ENCODE peak calls at places on chromosomes 3 and 15, in six cellular contexts. G is thoracic aorta, N is IMR-90, E is fibroblast of lung, M is left ventricle myocardium inferior, S is ovary. W is an unnamed sample.

GRCh38 chr3:36944012-36944640 is 728 bp downstream of the TRANK1 start:
- DNase-seq in E (peak), M (peak), G (peak), N (peak), S (peak), W (peak)

GRCh38 chr15:57684491-57685184 is 21.9 kb upstream of the POLR2M start:
- DNase-seq in M (no peak), E (no peak), S (no peak), N (no peak), G (no peak), W (no peak)

GRCh38 chr3:73094951-73095350 is 33.5 kb downstream of the EBLN2 start:
- DNase-seq in N (no peak), G (no peak), S (no peak), M (peak), E (no peak), W (no peak)

GRCh38 chr15:57118013-57118799 is 199.8 kb downstream of the TCF12 start:
- DNase-seq in E (peak), G (no peak), M (no peak), S (no peak), N (peak), W (peak)

GRCh38 chr15:27463699-27464098 is 492.7 kb downstream of the GABRG3 start:
- DNase-seq in S (no peak), M (no peak), N (no peak), E (no peak), G (no peak), W (no peak)

GRCh38 chr15:43293402-43293801 is 26.7 kb upstream of the TGM5 start:
- DNase-seq in N (no peak), G (no peak), S (no peak), M (no peak), E (no peak), W (no peak)

GRCh38 chr15:41503669-41504010 is 10.0 kb downstream of the ITPKA start:
- DNase-seq in N (no peak), E (no peak), S (no peak), G (no peak), M (no peak), W (no peak)

GRCh38 chr15:41805711-41806110 is 22.2 kb upstream of the JMJD7 start:
- DNase-seq in S (no peak), N (no peak), G (no peak), M (no peak), E (no peak), W (no peak)

GRCh38 chr3:54557538-54558419 is 370.1 kb downstream of the LRTM1 start:
- DNase-seq in G (no peak), M (no peak), E (peak), S (no peak), N (no peak), W (no peak)

GRCh38 chr3:71652786-71653419 is 69.4 kb upstream of the FOXP1 start:
- DNase-seq in E (peak), M (no peak), N (peak), G (no peak), S (no peak), W (peak)

GRCh38 chr15:36940636-36941285 is 159.6 kb downstream of the MEIS2 start:
- DNase-seq in E (no peak), N (no peak), G (no peak), S (no peak), M (no peak), W (no peak)

GRCh38 chr3:71681224-71681668 is 44.0 kb downstream of the EIF4E3 start:
- DNase-seq in N (peak), G (no peak), M (peak), E (peak), S (peak), W (peak)

GRCh38 chr15:66893294-66893693 is 172.1 kb upstream of the SMAD3 start:
- DNase-seq in G (no peak), M (no peak), E (no peak), N (no peak), S (no peak), W (no peak)

GRCh38 chr3:49493901-49494300 is 23.8 kb downstream of the DAG1 start:
- DNase-seq in S (no peak), G (no peak), E (peak), M (no peak), N (peak), W (peak)

GRCh38 chr15:44782516-44782915 is 46.2 kb downstream of the TRIM69 start:
- DNase-seq in S (no peak), N (no peak), M (no peak), E (peak), G (no peak), W (no peak)

GRCh38 chr15:78682693-78683410 is 41.8 kb upstream of the CHRNB4 start:
- DNase-seq in S (no peak), E (no peak), G (no peak), M (no peak), N (no peak), W (no peak)

GRCh38 chr15:66472176-66472999 is 25.2 kb downstream of the SNAPC5 start:
- DNase-seq in M (no peak), E (peak), N (peak), G (no peak), S (no peak), W (peak)

GRCh38 chr3:139120336-139120971 is 75.8 kb upstream of the PRR23C start:
- DNase-seq in S (no peak), M (no peak), G (no peak), E (peak), N (peak), W (peak)

GRCh38 chr15:27767918-27768640 is 331.0 kb downstream of the OCA2 start:
- DNase-seq in N (no peak), S (no peak), E (no peak), M (no peak), G (no peak), W (no peak)

GRCh38 chr15:93428135-93428534 is 339.1 kb upstream of the RGMA start:
- DNase-seq in N (no peak), M (no peak), E (no peak), G (no peak), S (no peak), W (no peak)

GRCh38 chr3:15958692-15959433 is 161.1 kb upstream of the ANKRD28 start:
- DNase-seq in G (no peak), M (no peak), N (peak), S (no peak), E (peak), W (no peak)

GRCh38 chr3:15953841-15954240 is 156.1 kb upstream of the ANKRD28 start:
- DNase-seq in M (no peak), N (no peak), S (no peak), G (no peak), E (no peak), W (no peak)

GRCh38 chr3:15964605-15965061 is 166.9 kb upstream of the ANKRD28 start:
- DNase-seq in G (no peak), M (no peak), S (peak), N (peak), E (peak), W (peak)

GRCh38 chr3:15955968-15956367 is 158.2 kb upstream of the ANKRD28 start:
- DNase-seq in E (no peak), N (peak), S (no peak), G (no peak), M (no peak), W (peak)

DNA sequence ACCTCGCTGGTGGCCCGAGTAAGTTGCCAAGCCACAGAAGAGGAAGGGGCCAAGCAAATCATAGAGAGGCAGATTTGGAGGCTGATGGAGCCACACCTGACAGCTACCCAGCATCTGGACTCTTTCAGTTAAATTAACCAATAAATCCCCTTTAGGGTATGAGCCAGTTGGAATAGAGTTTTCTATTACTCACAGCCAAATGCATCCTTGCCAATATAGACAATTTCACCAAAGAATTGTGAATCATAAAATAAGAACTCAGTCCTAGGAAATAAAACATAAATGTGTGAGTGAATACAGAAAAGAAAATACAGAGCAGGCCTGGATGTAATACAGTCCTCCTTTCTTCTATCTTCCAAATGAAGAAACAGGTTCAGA is 161.6 kb upstream of the ANKRD28 start:
- DNase-seq in G (no peak), M (no peak), S (no peak), N (peak), E (peak), W (no peak)
- H3K4me3 ChIP-seq in G (no peak), M (no peak), S (no peak), N (no peak), E (no peak), W (no peak)

DNA sequence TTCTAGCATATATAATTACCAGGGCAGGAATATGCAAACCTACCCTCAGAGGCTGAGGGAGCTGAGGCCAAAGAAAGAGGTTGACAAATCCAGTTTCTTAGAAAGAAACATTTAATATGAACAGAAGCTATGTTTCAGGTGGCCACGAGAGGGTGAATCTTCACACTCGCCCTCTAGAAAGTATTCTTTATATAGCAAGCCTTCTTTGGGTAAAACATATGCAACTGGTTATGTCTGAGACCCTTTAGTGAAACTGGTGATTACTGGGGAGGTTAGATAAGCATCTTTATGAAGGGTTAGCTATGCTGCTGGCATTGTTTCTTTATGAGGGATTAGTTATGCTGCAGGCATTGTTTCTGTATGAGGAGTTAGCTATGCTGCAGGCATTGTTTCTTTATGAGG is 50.7 kb upstream of the GOLGA6L2 start:
- DNase-seq in M (no peak), N (no peak), G (no peak), E (no peak), S (no peak), W (no peak)
- TF ChIP-seq CTCF in M (peak), N (no peak), G (no peak), E (peak), S (no peak), W (peak)

DNA sequence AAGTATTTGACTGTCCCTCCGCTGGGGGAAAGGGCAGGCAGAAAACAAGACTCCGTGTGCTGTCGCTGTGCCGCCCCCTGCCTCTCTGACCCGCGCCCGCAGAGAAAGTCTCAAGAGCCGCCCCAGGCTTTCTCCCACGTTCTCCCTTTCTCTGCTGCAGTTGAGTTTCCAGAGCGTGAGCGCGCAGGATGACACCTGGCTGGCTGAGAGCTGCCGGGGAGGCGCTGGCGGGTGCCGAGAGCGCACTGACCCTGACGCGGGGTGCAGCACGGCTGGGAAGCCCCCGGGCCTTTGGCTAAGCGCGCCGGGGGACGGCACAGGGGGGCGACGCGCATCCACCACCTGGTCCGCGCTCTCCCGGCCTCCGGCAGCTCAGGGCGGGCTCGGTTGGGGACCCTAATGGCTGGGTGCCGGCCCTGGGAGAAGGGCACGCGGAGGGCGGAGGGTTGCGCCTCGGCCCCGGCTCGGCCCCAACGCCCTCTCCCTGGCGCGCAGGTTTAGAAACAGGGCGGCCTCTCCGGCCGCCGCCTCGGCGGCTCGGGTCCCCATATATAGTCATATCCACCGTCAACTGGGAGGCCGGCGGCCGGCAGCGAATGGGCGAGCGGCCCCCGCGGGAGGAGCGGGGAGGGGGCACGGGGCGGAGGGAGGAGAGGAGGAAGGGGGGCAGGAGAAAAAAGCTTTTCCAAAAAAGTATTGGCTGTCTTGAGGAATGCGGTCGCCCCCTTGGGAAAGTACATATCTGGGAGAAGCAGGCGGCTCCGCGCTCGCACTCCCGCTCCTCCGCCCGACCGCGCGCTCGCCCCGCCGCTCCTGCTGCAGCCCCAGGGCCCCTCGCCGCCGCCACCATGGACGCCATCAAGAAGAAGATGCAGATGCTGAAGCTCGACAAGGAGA is at the start of gene TPM1:
- DNase-seq in M (peak), E (peak), S (peak), G (peak), N (peak), W (peak)
- H3K4me3 ChIP-seq in M (peak), E (peak), S (peak), G (peak), N (peak), W (peak)

GRCh38 chr3:185070491-185071335 is 82.1 kb downstream of the C3orf70 start:
- DNase-seq in S (no peak), G (no peak), E (peak), M (no peak), N (peak), W (peak)
- TF ChIP-seq CTCF in S (no peak), G (peak), E (peak), M (peak), N (peak), W (peak)

DNA sequence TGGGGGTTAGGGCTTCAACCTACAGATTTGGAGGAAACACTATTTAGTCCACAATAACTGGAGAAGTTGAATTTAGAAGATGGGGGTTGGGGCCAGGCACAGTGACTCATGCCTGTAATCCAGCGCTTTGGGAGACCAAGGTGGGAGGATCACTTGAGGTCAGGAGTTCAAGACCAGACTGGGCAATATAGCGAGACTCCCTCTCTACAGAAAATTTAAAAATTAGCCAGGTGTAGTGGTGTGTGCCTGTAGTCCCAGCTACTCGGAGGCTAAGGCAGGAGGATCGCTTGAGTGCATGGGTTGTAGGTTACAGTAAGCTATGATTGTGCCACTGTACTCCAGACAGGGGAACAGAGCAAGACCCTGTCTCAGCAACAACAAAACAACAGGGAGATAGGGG is 5.0 kb upstream of the DYNLT2B start:
- DNase-seq in E (no peak), M (no peak), N (no peak), G (no peak), S (no peak), W (no peak)
- H3K4me3 ChIP-seq in E (no peak), M (no peak), N (no peak), G (no peak), S (no peak), W (no peak)

GRCh38 chr3:169060037-169060436 is 603.5 kb downstream of the MECOM start:
- DNase-seq in G (no peak), S (no peak), N (peak), M (no peak), E (no peak), W (peak)
- TF ChIP-seq CTCF in G (no peak), S (no peak), N (peak), M (no peak), E (no peak), W (peak)

GRCh38 chr15:101068961-101069734 is 150.0 kb downstream of the LRRK1 start:
- DNase-seq in S (peak), G (no peak), E (peak), N (peak), M (no peak), W (peak)

GRCh38 chr15:101066501-101067408 is 147.6 kb downstream of the LRRK1 start:
- DNase-seq in M (no peak), G (no peak), E (no peak), N (no peak), S (no peak), W (no peak)

GRCh38 chr15:101067660-101068522 is 148.7 kb downstream of the LRRK1 start:
- DNase-seq in M (no peak), S (no peak), G (no peak), E (no peak), N (peak), W (no peak)

GRCh38 chr15:101070024-101070423 is 150.9 kb downstream of the LRRK1 start:
- DNase-seq in S (no peak), G (no peak), E (no peak), M (no peak), N (no peak), W (no peak)

DNA sequence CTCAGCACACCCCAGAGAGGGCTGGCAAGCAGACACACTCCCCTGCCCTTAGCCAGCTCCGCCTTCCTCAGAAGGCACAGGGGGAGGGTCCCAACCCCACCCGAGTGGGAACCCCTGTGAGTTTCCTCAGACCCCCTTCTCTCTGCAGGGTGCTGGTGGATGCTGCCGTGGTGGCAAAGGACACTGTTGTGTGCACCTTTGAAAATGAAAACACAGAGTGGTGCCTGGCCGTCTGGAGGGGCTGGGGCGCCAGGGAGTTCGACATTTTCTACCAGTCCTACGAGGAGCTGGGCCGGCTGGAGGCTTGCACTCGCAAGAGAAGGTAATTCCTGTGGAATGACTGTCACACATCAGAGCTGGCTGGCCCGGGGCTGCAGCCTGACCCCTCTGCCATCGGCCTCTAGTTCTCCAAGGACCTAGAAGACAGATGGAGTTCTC is 149.4 kb downstream of the LRRK1 start:
- DNase-seq in S (no peak), N (peak), G (no peak), E (peak), M (no peak), W (no peak)
- H3K4me3 ChIP-seq in S (no peak), N (no peak), G (no peak), E (no peak), M (no peak), W (no peak)

DNA sequence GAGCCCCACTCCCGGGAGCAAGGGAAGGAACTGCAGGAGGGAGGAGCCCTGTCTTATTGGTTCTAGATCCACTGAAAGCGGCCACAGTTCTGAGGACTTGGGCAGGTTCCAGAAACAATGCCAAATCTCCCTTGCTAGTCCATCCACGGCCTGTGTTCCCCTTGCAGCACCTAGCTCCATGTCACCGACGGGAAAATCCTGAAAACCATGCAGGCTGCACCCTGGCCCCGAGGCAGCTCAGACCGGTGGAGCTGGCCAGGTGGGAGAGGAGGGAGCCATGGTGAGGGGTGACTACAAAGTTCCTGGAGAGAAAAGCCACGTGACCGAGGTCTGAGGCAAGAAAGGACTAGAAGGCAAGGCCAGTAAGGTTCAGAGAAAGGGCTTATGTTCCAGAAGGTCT is 5.5 kb downstream of the MGLL start:
- DNase-seq in M (no peak), E (no peak), G (no peak), S (no peak), N (no peak), W (no peak)
- TF ChIP-seq CTCF in M (no peak), E (no peak), G (no peak), S (no peak), N (no peak), W (no peak)

GRCh38 chr3:100602506-100603444 is 6.6 kb upstream of the ADGRG7 start:
- DNase-seq in M (no peak), E (peak), N (peak), G (no peak), S (no peak), W (peak)
- H3K4me3 ChIP-seq in M (peak), E (no peak), N (no peak), G (peak), S (no peak), W (no peak)

GRCh38 chr3:156983559-156983958 is 157.4 kb downstream of the LEKR1 start:
- DNase-seq in S (no peak), G (no peak), M (no peak), E (no peak), N (no peak), W (no peak)
- TF ChIP-seq CTCF in S (no peak), G (no peak), M (no peak), E (no peak), N (no peak), W (no peak)